ENCODE peak calls at places on chromosomes 2 and 18, in ten cellular contexts. One of them, this sample, is unnamed.

GRCh38 chr2:101619191-101619591 is 78.3 kb upstream of the MAP4K4 start:
- DNase-seq in astrocyte of the spinal cord: no peak
- DNase-seq in osteocyte: no peak
- DNase-seq in B cell: no peak
- DNase-seq in A673: no peak
- DNase-seq in stimulated activated CD4-positive, alpha-beta T cell treated with anti-CD3 and anti-CD28 coated beads, Interleukin-12 subunit alpha, Interleukin-12 subunit beta, amount 100 ng/mL, for 4 hours: no peak
- DNase-seq in NAMALWA: no peak
- DNase-seq in neural progenitor cell: no peak
- DNase-seq in iris pigment epithelial cell: peak; percentile 94
- DNase-seq in Peyer's patch: no peak
- DNase-seq in this sample: no peak

GRCh38 chr2:71500426-71501079 is 47.2 kb downstream of the DYSF start:
- DNase-seq in Peyer's patch: no peak
- DNase-seq in A673: no peak
- DNase-seq in iris pigment epithelial cell: no peak
- DNase-seq in stimulated activated CD4-positive, alpha-beta T cell treated with anti-CD3 and anti-CD28 coated beads, Interleukin-12 subunit alpha, Interleukin-12 subunit beta, amount 100 ng/mL, for 4 hours: no peak
- DNase-seq in astrocyte of the spinal cord: no peak
- DNase-seq in B cell: no peak
- DNase-seq in neural progenitor cell: no peak
- DNase-seq in NAMALWA: no peak
- DNase-seq in osteocyte: no peak
- DNase-seq in this sample: no peak

GRCh38 chr2:9142551-9143263 is 63.9 kb upstream of the ASAP2 start:
- DNase-seq in Peyer's patch: peak; percentile 40
- DNase-seq in B cell: peak; percentile 74
- DNase-seq in astrocyte of the spinal cord: peak; percentile 87
- DNase-seq in NAMALWA: peak; percentile 83
- DNase-seq in stimulated activated CD4-positive, alpha-beta T cell treated with anti-CD3 and anti-CD28 coated beads, Interleukin-12 subunit alpha, Interleukin-12 subunit beta, amount 100 ng/mL, for 4 hours: peak; percentile 84
- DNase-seq in A673: peak; percentile 93
- DNase-seq in iris pigment epithelial cell: peak; percentile 85
- DNase-seq in osteocyte: peak; percentile 98
- DNase-seq in neural progenitor cell: peak; percentile 87
- DNase-seq in this sample: no peak

GRCh38 chr2:176637497-176638166 is 368.4 kb downstream of the MTX2 start:
- DNase-seq in osteocyte: no peak
- DNase-seq in B cell: no peak
- DNase-seq in iris pigment epithelial cell: peak; percentile 7
- DNase-seq in NAMALWA: no peak
- DNase-seq in Peyer's patch: no peak
- DNase-seq in A673: peak; percentile 85
- DNase-seq in stimulated activated CD4-positive, alpha-beta T cell treated with anti-CD3 and anti-CD28 coated beads, Interleukin-12 subunit alpha, Interleukin-12 subunit beta, amount 100 ng/mL, for 4 hours: peak; percentile 11
- DNase-seq in neural progenitor cell: peak; percentile 48
- DNase-seq in astrocyte of the spinal cord: peak; percentile 45
- DNase-seq in this sample: no peak

GRCh38 chr2:11919953-11920352 is 173.5 kb downstream of the LPIN1 start:
- DNase-seq in Peyer's patch: no peak
- DNase-seq in osteocyte: no peak
- DNase-seq in neural progenitor cell: no peak
- DNase-seq in iris pigment epithelial cell: no peak
- DNase-seq in B cell: no peak
- DNase-seq in A673: no peak
- DNase-seq in astrocyte of the spinal cord: no peak
- DNase-seq in NAMALWA: no peak
- DNase-seq in stimulated activated CD4-positive, alpha-beta T cell treated with anti-CD3 and anti-CD28 coated beads, Interleukin-12 subunit alpha, Interleukin-12 subunit beta, amount 100 ng/mL, for 4 hours: no peak
- DNase-seq in this sample: no peak

GRCh38 chr2:113058411-113058994 is 495 bp upstream of the IL36RN start:
- DNase-seq in stimulated activated CD4-positive, alpha-beta T cell treated with anti-CD3 and anti-CD28 coated beads, Interleukin-12 subunit alpha, Interleukin-12 subunit beta, amount 100 ng/mL, for 4 hours: no peak
- DNase-seq in iris pigment epithelial cell: no peak
- DNase-seq in A673: no peak
- DNase-seq in B cell: no peak
- DNase-seq in NAMALWA: no peak
- DNase-seq in Peyer's patch: no peak
- DNase-seq in osteocyte: no peak
- DNase-seq in neural progenitor cell: no peak
- DNase-seq in astrocyte of the spinal cord: no peak
- DNase-seq in this sample: no peak

GRCh38 chr2:96262306-96262705 is 3.5 kb downstream of the TMEM127 start:
- DNase-seq in NAMALWA: no peak
- DNase-seq in astrocyte of the spinal cord: no peak
- DNase-seq in osteocyte: no peak
- DNase-seq in stimulated activated CD4-positive, alpha-beta T cell treated with anti-CD3 and anti-CD28 coated beads, Interleukin-12 subunit alpha, Interleukin-12 subunit beta, amount 100 ng/mL, for 4 hours: no peak
- DNase-seq in iris pigment epithelial cell: no peak
- DNase-seq in neural progenitor cell: no peak
- DNase-seq in Peyer's patch: no peak
- DNase-seq in B cell: no peak
- DNase-seq in A673: no peak
- DNase-seq in this sample: no peak

GRCh38 chr2:148720501-148720998 is 76.0 kb downstream of the EPC2 start:
- DNase-seq in iris pigment epithelial cell: peak; percentile 38
- DNase-seq in stimulated activated CD4-positive, alpha-beta T cell treated with anti-CD3 and anti-CD28 coated beads, Interleukin-12 subunit alpha, Interleukin-12 subunit beta, amount 100 ng/mL, for 4 hours: no peak
- DNase-seq in NAMALWA: no peak
- DNase-seq in Peyer's patch: no peak
- DNase-seq in B cell: no peak
- DNase-seq in osteocyte: no peak
- DNase-seq in neural progenitor cell: no peak
- DNase-seq in A673: peak; percentile 70
- DNase-seq in astrocyte of the spinal cord: peak; percentile 23
- DNase-seq in this sample: no peak

GRCh38 chr2:47310801-47311560 is 92.0 kb upstream of the MSH2 start:
- DNase-seq in iris pigment epithelial cell: no peak
- DNase-seq in osteocyte: no peak
- DNase-seq in A673: no peak
- DNase-seq in NAMALWA: peak; percentile 83
- DNase-seq in Peyer's patch: no peak
- DNase-seq in B cell: no peak
- DNase-seq in neural progenitor cell: peak; percentile 53
- DNase-seq in stimulated activated CD4-positive, alpha-beta T cell treated with anti-CD3 and anti-CD28 coated beads, Interleukin-12 subunit alpha, Interleukin-12 subunit beta, amount 100 ng/mL, for 4 hours: no peak
- DNase-seq in astrocyte of the spinal cord: no peak
- DNase-seq in this sample: no peak

GRCh38 chr2:99765919-99766318 is 276.1 kb upstream of the REV1 start:
- DNase-seq in Peyer's patch: no peak
- DNase-seq in osteocyte: no peak
- DNase-seq in astrocyte of the spinal cord: no peak
- DNase-seq in iris pigment epithelial cell: no peak
- DNase-seq in stimulated activated CD4-positive, alpha-beta T cell treated with anti-CD3 and anti-CD28 coated beads, Interleukin-12 subunit alpha, Interleukin-12 subunit beta, amount 100 ng/mL, for 4 hours: no peak
- DNase-seq in A673: no peak
- DNase-seq in neural progenitor cell: no peak
- DNase-seq in NAMALWA: no peak
- DNase-seq in B cell: no peak
- DNase-seq in this sample: no peak

GRCh38 chr18:5630766-5631413 is 87.1 kb upstream of the EPB41L3 start:
- DNase-seq in osteocyte: no peak
- DNase-seq in NAMALWA: no peak
- DNase-seq in Peyer's patch: no peak
- DNase-seq in B cell: no peak
- DNase-seq in iris pigment epithelial cell: no peak
- DNase-seq in stimulated activated CD4-positive, alpha-beta T cell treated with anti-CD3 and anti-CD28 coated beads, Interleukin-12 subunit alpha, Interleukin-12 subunit beta, amount 100 ng/mL, for 4 hours: no peak
- DNase-seq in astrocyte of the spinal cord: no peak
- DNase-seq in neural progenitor cell: no peak
- DNase-seq in A673: no peak
- DNase-seq in this sample: no peak

GRCh38 chr2:177169810-177170514 is 42.6 kb upstream of the HNRNPA3 start:
- DNase-seq in stimulated activated CD4-positive, alpha-beta T cell treated with anti-CD3 and anti-CD28 coated beads, Interleukin-12 subunit alpha, Interleukin-12 subunit beta, amount 100 ng/mL, for 4 hours: no peak
- DNase-seq in Peyer's patch: no peak
- DNase-seq in astrocyte of the spinal cord: no peak
- DNase-seq in osteocyte: no peak
- DNase-seq in A673: no peak
- DNase-seq in B cell: no peak
- DNase-seq in iris pigment epithelial cell: no peak
- DNase-seq in NAMALWA: no peak
- DNase-seq in neural progenitor cell: no peak
- DNase-seq in this sample: no peak

GRCh38 chr2:12478151-12479041 is 238.3 kb upstream of the TRIB2 start:
- DNase-seq in iris pigment epithelial cell: peak; percentile 39
- DNase-seq in neural progenitor cell: no peak
- DNase-seq in stimulated activated CD4-positive, alpha-beta T cell treated with anti-CD3 and anti-CD28 coated beads, Interleukin-12 subunit alpha, Interleukin-12 subunit beta, amount 100 ng/mL, for 4 hours: no peak
- DNase-seq in Peyer's patch: no peak
- DNase-seq in osteocyte: no peak
- DNase-seq in B cell: no peak
- DNase-seq in NAMALWA: no peak
- DNase-seq in astrocyte of the spinal cord: no peak
- DNase-seq in A673: no peak
- DNase-seq in this sample: no peak

GRCh38 chr2:102049756-102050443 is 58.1 kb downstream of the IL1R2 start:
- DNase-seq in astrocyte of the spinal cord: no peak
- DNase-seq in iris pigment epithelial cell: no peak
- DNase-seq in NAMALWA: no peak
- DNase-seq in osteocyte: no peak
- DNase-seq in stimulated activated CD4-positive, alpha-beta T cell treated with anti-CD3 and anti-CD28 coated beads, Interleukin-12 subunit alpha, Interleukin-12 subunit beta, amount 100 ng/mL, for 4 hours: no peak
- DNase-seq in B cell: no peak
- DNase-seq in neural progenitor cell: no peak
- DNase-seq in Peyer's patch: no peak
- DNase-seq in A673: no peak
- DNase-seq in this sample: no peak

GRCh38 chr2:79711098-79711497 is 198.2 kb downstream of the CTNNA2 start:
- DNase-seq in neural progenitor cell: no peak
- DNase-seq in NAMALWA: no peak
- DNase-seq in A673: no peak
- DNase-seq in Peyer's patch: no peak
- DNase-seq in astrocyte of the spinal cord: no peak
- DNase-seq in iris pigment epithelial cell: no peak
- DNase-seq in stimulated activated CD4-positive, alpha-beta T cell treated with anti-CD3 and anti-CD28 coated beads, Interleukin-12 subunit alpha, Interleukin-12 subunit beta, amount 100 ng/mL, for 4 hours: no peak
- DNase-seq in B cell: no peak
- DNase-seq in osteocyte: no peak
- DNase-seq in this sample: no peak

GRCh38 chr2:11698009-11698922 is 28.3 kb upstream of the NTSR2 start:
- DNase-seq in iris pigment epithelial cell: peak; percentile 31
- DNase-seq in NAMALWA: no peak
- DNase-seq in osteocyte: no peak
- DNase-seq in neural progenitor cell: no peak
- DNase-seq in A673: no peak
- DNase-seq in Peyer's patch: no peak
- DNase-seq in stimulated activated CD4-positive, alpha-beta T cell treated with anti-CD3 and anti-CD28 coated beads, Interleukin-12 subunit alpha, Interleukin-12 subunit beta, amount 100 ng/mL, for 4 hours: no peak
- DNase-seq in B cell: no peak
- DNase-seq in astrocyte of the spinal cord: peak; percentile 66
- DNase-seq in this sample: no peak

GRCh38 chr2:237894396-237894979 is 35.1 kb downstream of the RAMP1 start:
- DNase-seq in NAMALWA: no peak
- DNase-seq in astrocyte of the spinal cord: no peak
- DNase-seq in iris pigment epithelial cell: no peak
- DNase-seq in B cell: no peak
- DNase-seq in A673: no peak
- DNase-seq in osteocyte: no peak
- DNase-seq in Peyer's patch: no peak
- DNase-seq in stimulated activated CD4-positive, alpha-beta T cell treated with anti-CD3 and anti-CD28 coated beads, Interleukin-12 subunit alpha, Interleukin-12 subunit beta, amount 100 ng/mL, for 4 hours: no peak
- DNase-seq in neural progenitor cell: no peak
- DNase-seq in this sample: no peak

GRCh38 chr18:57533399-57533884 is 53.1 kb downstream of the FECH start:
- DNase-seq in iris pigment epithelial cell: peak; percentile 14
- DNase-seq in Peyer's patch: no peak
- DNase-seq in NAMALWA: no peak
- DNase-seq in neural progenitor cell: peak; percentile 54
- DNase-seq in astrocyte of the spinal cord: no peak
- DNase-seq in osteocyte: no peak
- DNase-seq in stimulated activated CD4-positive, alpha-beta T cell treated with anti-CD3 and anti-CD28 coated beads, Interleukin-12 subunit alpha, Interleukin-12 subunit beta, amount 100 ng/mL, for 4 hours: no peak
- DNase-seq in A673: no peak
- DNase-seq in B cell: no peak
- DNase-seq in this sample: no peak

GRCh38 chr18:50372743-50373142 is 2.1 kb upstream of the SKA1 start:
- DNase-seq in A673: peak; percentile 11
- DNase-seq in astrocyte of the spinal cord: no peak
- DNase-seq in Peyer's patch: no peak
- DNase-seq in NAMALWA: peak; percentile 83
- DNase-seq in osteocyte: no peak
- DNase-seq in B cell: no peak
- DNase-seq in stimulated activated CD4-positive, alpha-beta T cell treated with anti-CD3 and anti-CD28 coated beads, Interleukin-12 subunit alpha, Interleukin-12 subunit beta, amount 100 ng/mL, for 4 hours: no peak
- DNase-seq in iris pigment epithelial cell: no peak
- DNase-seq in neural progenitor cell: no peak
- DNase-seq in this sample: peak; percentile 4

GRCh38 chr2:54606393-54606973 is 117.0 kb upstream of the EML6 start:
- DNase-seq in iris pigment epithelial cell: no peak
- DNase-seq in A673: no peak
- DNase-seq in astrocyte of the spinal cord: no peak
- DNase-seq in Peyer's patch: no peak
- DNase-seq in stimulated activated CD4-positive, alpha-beta T cell treated with anti-CD3 and anti-CD28 coated beads, Interleukin-12 subunit alpha, Interleukin-12 subunit beta, amount 100 ng/mL, for 4 hours: peak; percentile 39
- DNase-seq in neural progenitor cell: no peak
- DNase-seq in B cell: no peak
- DNase-seq in osteocyte: no peak
- DNase-seq in NAMALWA: no peak
- DNase-seq in this sample: no peak

GRCh38 chr2:121902616-121903015 is 147.2 kb downstream of the TSN start:
- DNase-seq in neural progenitor cell: no peak
- DNase-seq in iris pigment epithelial cell: no peak
- DNase-seq in A673: no peak
- DNase-seq in NAMALWA: no peak
- DNase-seq in stimulated activated CD4-positive, alpha-beta T cell treated with anti-CD3 and anti-CD28 coated beads, Interleukin-12 subunit alpha, Interleukin-12 subunit beta, amount 100 ng/mL, for 4 hours: no peak
- DNase-seq in osteocyte: no peak
- DNase-seq in astrocyte of the spinal cord: no peak
- DNase-seq in B cell: no peak
- DNase-seq in Peyer's patch: no peak
- DNase-seq in this sample: no peak

GRCh38 chr2:134704173-134704572 is 14.6 kb downstream of the TMEM163 start:
- DNase-seq in A673: no peak
- DNase-seq in astrocyte of the spinal cord: no peak
- DNase-seq in neural progenitor cell: no peak
- DNase-seq in iris pigment epithelial cell: no peak
- DNase-seq in Peyer's patch: no peak
- DNase-seq in NAMALWA: no peak
- DNase-seq in B cell: no peak
- DNase-seq in stimulated activated CD4-positive, alpha-beta T cell treated with anti-CD3 and anti-CD28 coated beads, Interleukin-12 subunit alpha, Interleukin-12 subunit beta, amount 100 ng/mL, for 4 hours: no peak
- DNase-seq in osteocyte: no peak
- DNase-seq in this sample: no peak

GRCh38 chr18:75760208-75760607 is 332.7 kb upstream of the SMIM21 start:
- DNase-seq in Peyer's patch: no peak
- DNase-seq in neural progenitor cell: no peak
- DNase-seq in B cell: no peak
- DNase-seq in NAMALWA: no peak
- DNase-seq in stimulated activated CD4-positive, alpha-beta T cell treated with anti-CD3 and anti-CD28 coated beads, Interleukin-12 subunit alpha, Interleukin-12 subunit beta, amount 100 ng/mL, for 4 hours: no peak
- DNase-seq in astrocyte of the spinal cord: no peak
- DNase-seq in iris pigment epithelial cell: no peak
- DNase-seq in A673: no peak
- DNase-seq in osteocyte: no peak
- DNase-seq in this sample: no peak

GRCh38 chr2:85584857-85585780 is 888 bp downstream of the VAMP5 start:
- DNase-seq in neural progenitor cell: no peak
- DNase-seq in astrocyte of the spinal cord: peak; percentile 27
- DNase-seq in A673: no peak
- DNase-seq in B cell: no peak
- DNase-seq in osteocyte: no peak
- DNase-seq in stimulated activated CD4-positive, alpha-beta T cell treated with anti-CD3 and anti-CD28 coated beads, Interleukin-12 subunit alpha, Interleukin-12 subunit beta, amount 100 ng/mL, for 4 hours: no peak
- DNase-seq in NAMALWA: no peak
- DNase-seq in iris pigment epithelial cell: no peak
- DNase-seq in Peyer's patch: no peak
- DNase-seq in this sample: no peak

GRCh38 chr2:56971383-56971974 is 787.7 kb downstream of the CCDC85A start:
- DNase-seq in Peyer's patch: no peak
- DNase-seq in A673: no peak
- DNase-seq in NAMALWA: no peak
- DNase-seq in iris pigment epithelial cell: no peak
- DNase-seq in astrocyte of the spinal cord: no peak
- DNase-seq in osteocyte: no peak
- DNase-seq in stimulated activated CD4-positive, alpha-beta T cell treated with anti-CD3 and anti-CD28 coated beads, Interleukin-12 subunit alpha, Interleukin-12 subunit beta, amount 100 ng/mL, for 4 hours: no peak
- DNase-seq in neural progenitor cell: no peak
- DNase-seq in B cell: no peak
- DNase-seq in this sample: no peak

GRCh38 chr18:35215026-35215425 is 25.8 kb upstream of the ZNF397 start:
- DNase-seq in neural progenitor cell: peak; percentile 15
- DNase-seq in osteocyte: no peak
- DNase-seq in B cell: no peak
- DNase-seq in astrocyte of the spinal cord: no peak
- DNase-seq in iris pigment epithelial cell: no peak
- DNase-seq in stimulated activated CD4-positive, alpha-beta T cell treated with anti-CD3 and anti-CD28 coated beads, Interleukin-12 subunit alpha, Interleukin-12 subunit beta, amount 100 ng/mL, for 4 hours: no peak
- DNase-seq in NAMALWA: no peak
- DNase-seq in A673: no peak
- DNase-seq in Peyer's patch: no peak
- DNase-seq in this sample: no peak

GRCh38 chr2:233449921-233450853 is 95.9 kb downstream of the DGKD start:
- DNase-seq in astrocyte of the spinal cord: no peak
- DNase-seq in A673: no peak
- DNase-seq in osteocyte: no peak
- DNase-seq in stimulated activated CD4-positive, alpha-beta T cell treated with anti-CD3 and anti-CD28 coated beads, Interleukin-12 subunit alpha, Interleukin-12 subunit beta, amount 100 ng/mL, for 4 hours: no peak
- DNase-seq in Peyer's patch: no peak
- DNase-seq in neural progenitor cell: peak; percentile 25
- DNase-seq in NAMALWA: no peak
- DNase-seq in B cell: no peak
- DNase-seq in iris pigment epithelial cell: no peak
- DNase-seq in this sample: no peak

GRCh38 chr2:176278927-176279326 is 9.7 kb downstream of the MTX2 start:
- DNase-seq in A673: no peak
- DNase-seq in iris pigment epithelial cell: no peak
- DNase-seq in neural progenitor cell: no peak
- DNase-seq in B cell: no peak
- DNase-seq in osteocyte: no peak
- DNase-seq in stimulated activated CD4-positive, alpha-beta T cell treated with anti-CD3 and anti-CD28 coated beads, Interleukin-12 subunit alpha, Interleukin-12 subunit beta, amount 100 ng/mL, for 4 hours: no peak
- DNase-seq in astrocyte of the spinal cord: no peak
- DNase-seq in NAMALWA: no peak
- DNase-seq in Peyer's patch: no peak
- DNase-seq in this sample: no peak